ENCODE peak calls at places on chromosomes 1 and 21, in seven cellular contexts. T is HCT116, Y is K562, I is NT2/D1, H is GM12878, S is H1, W is HepG2. L is an unnamed sample.
A peak's percentile ranks its signal among the peaks of the same experiment; 100 is the strongest.

GRCh38 chr1:82894635-82895034 is 1093.9 kb downstream of the ADGRL2 start:
- DNase-seq in T (no peak), Y (no peak), I (no peak), H (no peak), S (no peak), W (no peak), L (no peak)

GRCh38 chr1:208115924-208116614 is 128.1 kb downstream of the PLXNA2 start:
- DNase-seq in T (no peak), Y (no peak), I (peak; percentile 75), H (no peak), S (no peak), W (peak; percentile 37), L (no peak)

GRCh38 chr1:214282696-214283225 is 1.8 kb downstream of the SMYD2 start:
- DNase-seq in T (no peak), Y (no peak), I (no peak), H (no peak), S (no peak), W (no peak), L (no peak)

GRCh38 chr21:32193066-32193465 is 85.8 kb downstream of the MIS18A start:
- DNase-seq in T (no peak), Y (no peak), I (no peak), H (no peak), S (no peak), W (no peak), L (no peak)

GRCh38 chr21:35352066-35352770 is 303.1 kb upstream of the RUNX1 start:
- DNase-seq in T (no peak), Y (no peak), I (no peak), H (no peak), S (no peak), W (no peak), L (no peak)

GRCh38 chr1:36217667-36218066 is 6.6 kb upstream of the THRAP3 start:
- DNase-seq in T (peak; percentile 29), Y (no peak), I (no peak), H (no peak), S (no peak), W (no peak), L (no peak)

GRCh38 chr1:95013948-95014574 is 58.7 kb downstream of the ALG14 start:
- DNase-seq in T (no peak), Y (no peak), I (no peak), H (no peak), S (no peak), W (peak; percentile 92), L (no peak)

GRCh38 chr1:245942861-245943260 is 564.2 kb downstream of the SMYD3 start:
- DNase-seq in T (no peak), Y (no peak), I (no peak), H (no peak), S (no peak), W (no peak), L (no peak)

GRCh38 chr21:42611852-42612251 is 41.6 kb upstream of the PDE9A start:
- DNase-seq in T (no peak), Y (no peak), I (no peak), H (no peak), S (no peak), W (no peak), L (no peak)

GRCh38 chr1:208252126-208252853 is 8.1 kb upstream of the PLXNA2 start:
- DNase-seq in T (no peak), Y (peak; percentile 57), I (no peak), H (no peak), S (no peak), W (peak; percentile 52), L (peak; percentile 67)

GRCh38 chr1:175072131-175072941 is 4.7 kb downstream of the TNN start:
- DNase-seq in T (no peak), Y (no peak), I (peak; percentile 68), H (no peak), S (no peak), W (no peak), L (no peak)

GRCh38 chr1:116923421-116923820 is 13.7 kb downstream of the PTGFRN start:
- DNase-seq in T (no peak), Y (no peak), I (no peak), H (no peak), S (no peak), W (no peak), L (no peak)

GRCh38 chr1:20601123-20601825 is 12.4 kb downstream of the CDA start:
- DNase-seq in T (no peak), Y (peak; percentile 42), I (no peak), H (no peak), S (no peak), W (no peak), L (no peak)

DNA sequence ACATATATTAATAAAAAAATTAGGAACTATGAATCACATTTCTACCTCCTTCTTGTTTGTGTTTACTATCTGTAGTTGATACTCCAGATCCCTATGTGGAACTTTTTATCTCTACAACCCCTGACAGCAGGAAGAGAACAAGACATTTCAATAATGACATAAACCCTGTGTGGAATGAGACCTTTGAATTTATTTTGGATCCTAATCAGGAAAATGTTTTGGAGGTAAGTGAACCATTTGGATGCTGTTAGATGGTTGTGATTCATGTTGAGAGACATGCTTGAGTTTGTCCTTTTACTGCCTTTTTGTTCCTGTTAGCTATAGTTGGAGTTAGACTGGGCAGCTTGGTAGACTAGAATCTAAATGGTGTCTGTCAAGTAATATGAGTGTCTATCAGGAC is 64.2 kb downstream of the PLA2G4A start:
- DNase-seq in T (no peak), Y (no peak), I (no peak), H (no peak), S (no peak), W (no peak), L (no peak)
- TF ChIP-seq YY1 in T (no peak), Y (no peak), I (no peak), H (no peak), S (no peak), W (no peak), L (no peak)

GRCh38 chr1:229456016-229456415 is 22.1 kb upstream of the ACTA1 start:
- DNase-seq in T (no peak), Y (no peak), I (no peak), H (no peak), S (no peak), W (no peak), L (no peak)

GRCh38 chr1:229454056-229454455 is 20.2 kb upstream of the ACTA1 start:
- DNase-seq in T (no peak), Y (no peak), I (peak; percentile 54), H (no peak), S (no peak), W (no peak), L (no peak)

GRCh38 chr1:229448845-229449244 is 15.0 kb upstream of the ACTA1 start:
- DNase-seq in T (no peak), Y (no peak), I (no peak), H (no peak), S (no peak), W (no peak), L (no peak)

GRCh38 chr1:229457436-229457835 is 23.5 kb upstream of the ACTA1 start:
- DNase-seq in T (no peak), Y (no peak), I (no peak), H (no peak), S (no peak), W (no peak), L (no peak)

DNA sequence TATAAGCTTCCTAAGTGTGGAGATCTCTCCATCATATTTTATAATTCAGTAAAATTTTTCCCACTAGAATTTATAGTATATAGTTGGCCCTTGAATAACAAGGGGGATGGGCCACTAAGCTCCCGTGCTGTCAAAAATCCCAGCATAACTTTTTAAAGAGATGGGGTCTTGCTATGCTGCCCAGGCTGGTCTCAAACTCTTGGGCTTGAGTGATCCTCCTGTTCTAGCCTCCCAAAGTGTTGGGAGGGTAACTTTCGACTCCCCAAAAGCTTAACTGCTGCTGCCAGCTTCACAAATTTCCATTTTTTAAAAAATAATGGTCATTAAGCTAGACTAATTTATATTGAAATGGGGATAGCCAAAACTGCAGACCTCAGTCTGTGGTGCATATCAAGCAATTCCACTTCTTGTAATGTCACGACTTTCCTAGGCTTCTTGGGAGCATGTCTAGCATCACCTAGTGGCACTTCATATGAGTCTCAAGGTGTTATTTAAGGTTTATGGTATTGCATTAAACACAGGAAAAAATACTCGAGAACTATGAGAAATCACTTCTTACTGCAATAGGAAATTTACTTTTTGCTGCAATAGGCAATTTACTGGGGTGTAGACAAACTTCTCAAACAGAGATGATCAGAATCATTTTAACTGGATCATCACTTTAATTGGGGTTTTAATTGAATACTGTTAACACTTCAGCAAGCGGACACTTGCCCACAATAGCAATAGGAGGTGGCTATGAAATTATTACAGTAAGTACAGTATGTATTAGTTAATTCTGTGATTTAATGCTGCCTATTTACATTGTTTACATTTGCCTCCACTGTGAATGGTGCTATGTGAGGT is 19.3 kb upstream of the ACTA1 start:
- DNase-seq in T (peak; percentile 4), Y (no peak), I (no peak), H (no peak), S (no peak), W (peak; percentile 13), L (no peak)
- TF ChIP-seq YY1 in T (no peak), Y (no peak), I (no peak), H (no peak), S (no peak), W (no peak), L (no peak)

GRCh38 chr1:52915211-52915854 is 6.2 kb downstream of the ECHDC2 start:
- DNase-seq in T (no peak), Y (no peak), I (no peak), H (no peak), S (no peak), W (no peak), L (no peak)

GRCh38 chr1:52911541-52911940 is 10.0 kb downstream of the ECHDC2 start:
- DNase-seq in T (no peak), Y (no peak), I (no peak), H (no peak), S (no peak), W (no peak), L (no peak)

GRCh38 chr1:52914463-52914862 is 7.1 kb downstream of the ECHDC2 start:
- DNase-seq in T (no peak), Y (no peak), I (no peak), H (no peak), S (no peak), W (no peak), L (no peak)

GRCh38 chr1:52913014-52913413 is 8.5 kb downstream of the ECHDC2 start:
- DNase-seq in T (no peak), Y (no peak), I (no peak), H (no peak), S (no peak), W (no peak), L (no peak)

GRCh38 chr1:52913537-52913936 is 8.0 kb downstream of the ECHDC2 start:
- DNase-seq in T (no peak), Y (peak; percentile 87), I (peak; percentile 42), H (no peak), S (no peak), W (peak; percentile 32), L (no peak)
- TF ChIP-seq YY1 in T (no peak), Y (no peak), I (no peak), H (no peak), S (no peak), W (no peak), L (no peak)

DNA sequence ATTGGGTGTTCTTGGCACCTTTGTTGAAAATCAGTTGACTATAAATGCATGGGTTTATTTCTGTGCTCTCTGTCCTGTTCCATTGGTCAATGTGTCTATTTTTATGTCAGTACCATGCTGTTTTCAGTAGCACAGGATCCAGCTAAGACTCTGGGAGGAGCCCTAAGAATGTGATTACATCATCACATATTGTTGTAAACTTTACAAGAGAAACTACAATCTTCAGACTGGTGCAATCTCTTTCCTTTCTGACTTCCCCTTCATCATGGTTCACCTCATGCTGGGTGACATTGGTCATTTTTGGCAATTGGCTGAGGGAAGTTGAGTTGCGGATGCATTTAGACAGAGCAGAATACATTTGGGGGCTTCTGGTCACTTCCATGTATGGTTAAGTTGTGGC is 88.4 kb downstream of the C21orf91 start:
- DNase-seq in T (no peak), Y (no peak), I (no peak), H (no peak), S (no peak), W (no peak), L (no peak)
- TF ChIP-seq YY1 in T (no peak), Y (no peak), I (no peak), H (no peak), S (no peak), W (no peak), L (no peak)

GRCh38 chr1:55931272-55931940 is 648.0 kb downstream of the PLPP3 start:
- DNase-seq in T (no peak), Y (no peak), I (no peak), H (no peak), S (no peak), W (no peak), L (no peak)
- TF ChIP-seq YY1 in T (no peak), Y (no peak), I (no peak), H (no peak), S (no peak), W (no peak), L (no peak)

L was measured in SK-N-SH.